ENCODE peak calls at places on chromosomes 1 and 21, in four cellular contexts. M is substantia nigra; V is stimulated activated CD4-positive, alpha-beta T cell treated with anti-CD3 and anti-CD28 coated beads, Interleukin-1b, Interleukin-23, amount 100 ng/mL, for 1 hour; S is left lung. K is an unnamed sample.

GRCh38 chr1:192474080-192474683 is 101.4 kb upstream of the RGS1 start:
- DNase-seq in V (no peak), M (no peak), S (no peak), K (peak)

GRCh38 chr1:151458936-151459330 is 361 bp downstream of the POGZ start:
- DNase-seq in V (peak), M (peak), S (peak), K (peak)

GRCh38 chr21:22278366-22278765 is 1280.2 kb downstream of the NCAM2 start:
- DNase-seq in M (no peak), V (no peak), S (no peak), K (no peak)

GRCh38 chr1:153881764-153882163 is 41.0 kb downstream of the GATAD2B start:
- DNase-seq in M (no peak), V (no peak), S (no peak), K (peak)

GRCh38 chr21:31132574-31133242 is 94.4 kb upstream of the KRTAP19-8 start:
- DNase-seq in M (no peak), S (no peak), V (peak), K (no peak)

GRCh38 chr1:65281846-65282245 is 27.5 kb upstream of the DNAJC6 start:
- DNase-seq in V (no peak), M (no peak), S (no peak), K (no peak)

GRCh38 chr1:11640101-11640500 is 14.1 kb downstream of the FBXO2 start:
- DNase-seq in M (no peak), S (no peak), V (no peak), K (no peak)

GRCh38 chr1:225299624-225300023 is 128.2 kb downstream of the LBR start:
- DNase-seq in S (no peak), V (no peak), M (no peak), K (no peak)

GRCh38 chr1:46708121-46708520 is 10.8 kb downstream of the EFCAB14 start:
- DNase-seq in V (no peak), S (no peak), M (no peak), K (no peak)

GRCh38 chr1:231357831-231358354 is 19.8 kb downstream of the SPRTN start:
- DNase-seq in S (no peak), V (no peak), M (no peak), K (peak)

GRCh38 chr1:35569956-35570355 is 3.2 kb upstream of the TFAP2E start:
- DNase-seq in S (no peak), M (no peak), V (no peak), K (no peak)

GRCh38 chr21:31922881-31923280 is 50.1 kb downstream of the HUNK start:
- DNase-seq in M (no peak), S (no peak), V (no peak), K (no peak)

GRCh38 chr1:37028981-37029617 is 5.2 kb downstream of the GRIK3 start:
- DNase-seq in M (no peak), V (no peak), S (no peak), K (peak)

GRCh38 chr1:90706437-90707362 is 10.4 kb downstream of the BARHL2 start:
- DNase-seq in V (no peak), M (no peak), S (peak), K (peak)

GRCh38 chr1:44701141-44701573 is 26.6 kb downstream of the ARMH1 start:
- DNase-seq in M (no peak), S (no peak), V (no peak), K (no peak)

GRCh38 chr1:39995973-39996393 is 41.0 kb downstream of the MFSD2A start:
- DNase-seq in V (no peak), S (no peak), M (no peak), K (no peak)

GRCh38 chr1:227950735-227951224 is 3.0 kb upstream of the WNT9A start:
- DNase-seq in S (peak), M (no peak), V (no peak), K (no peak)

K was measured in iPS-NIHi11.